ENCODE peak calls at places on chromosomes 7 and 10, in four cellular contexts. Y is NCI-H446, H is LoVo, C is thoracic aorta. Z is an unnamed sample.

GRCh38 chr7:55912748-55913158 is 25.5 kb downstream of the ZNF713 start:
- DNase-seq in C (no peak), Y (no peak), H (no peak), Z (no peak)

GRCh38 chr7:19621740-19622139 is 87.1 kb downstream of the POLR1F start:
- DNase-seq in Y (no peak), H (peak; percentile 14), C (no peak), Z (peak; percentile 35)

GRCh38 chr7:132035517-132036362 is 479.3 kb upstream of the PODXL start:
- DNase-seq in H (no peak), Y (no peak), C (peak; percentile 19), Z (peak; percentile 35)

GRCh38 chr10:16741540-16741939 is 75.7 kb downstream of the RSU1 start:
- DNase-seq in H (no peak), Y (no peak), C (no peak), Z (no peak)

GRCh38 chr7:148697256-148697841 is 1.4 kb upstream of the CUL1 start:
- DNase-seq in Y (no peak), H (no peak), C (no peak), Z (no peak)

GRCh38 chr10:88565072-88565471 is 18.0 kb downstream of the RNLS start:
- DNase-seq in H (peak; percentile 42), C (no peak), Y (no peak), Z (peak; percentile 51)

GRCh38 chr10:48610585-48611093 is 5.8 kb upstream of the ARHGAP22 start:
- DNase-seq in C (no peak), Y (no peak), H (no peak), Z (no peak)

GRCh38 chr10:34895977-34896376 is 80.9 kb upstream of the PARD3 start:
- DNase-seq in Y (no peak), H (no peak), C (no peak), Z (no peak)

GRCh38 chr10:70462349-70462984 is 16.1 kb upstream of the PALD1 start:
- DNase-seq in Y (peak; percentile 65), C (peak; percentile 73), H (peak; percentile 62), Z (no peak)

GRCh38 chr10:80182986-80183385 is 22.4 kb downstream of the ANXA11 start:
- DNase-seq in Y (no peak), H (no peak), C (no peak), Z (no peak)

GRCh38 chr7:149870701-149871483 is 2.9 kb upstream of the ATP6V0E2 start:
- DNase-seq in Y (no peak), H (no peak), C (no peak), Z (no peak)

GRCh38 chr10:91924212-91925021 is 847 bp downstream of the BTAF1 start:
- DNase-seq in H (no peak), C (no peak), Y (no peak), Z (no peak)

GRCh38 chr10:79191951-79192676 is 123.3 kb downstream of the ZMIZ1 start:
- DNase-seq in H (no peak), Y (no peak), C (no peak), Z (no peak)